ENCODE peak calls at places on chromosomes 4 and X, in eight cellular contexts. M is immature natural killer cell, F is hypothalamus, V is tibial artery, Q is smooth muscle cell of the brain vasculature, O is NCI-H510A treated with DMSO at 0.1 percent for 48 hours, C is RKO, X is NCI-H446 treated with DMSO at 0.1 percent for 48 hours. R is an unnamed sample.

GRCh38 chr4:1939664-1940509 is 68.7 kb downstream of the NSD2 start:
- DNase-seq in Q (peak), M (no peak), V (no peak), O (peak), C (peak), F (no peak), X (no peak), R (no peak)

GRCh38 chrX:150680974-150681373 is 12.2 kb upstream of the MTMR1 start:
- DNase-seq in M (no peak), X (no peak), C (no peak), Q (no peak), O (no peak), V (no peak), F (no peak), R (no peak)

GRCh38 chrX:48090123-48090522 is 18.7 kb upstream of the ZNF630 start:
- DNase-seq in X (no peak), Q (no peak), F (no peak), V (no peak), M (no peak), O (no peak), C (no peak), R (no peak)

GRCh38 chr4:119068529-119068962 is 67.1 kb upstream of the MYOZ2 start:
- DNase-seq in C (no peak), X (no peak), Q (no peak), O (no peak), V (no peak), M (no peak), F (no peak), R (no peak)

GRCh38 chrX:10938371-10938982 is 172.7 kb upstream of the HCCS start:
- DNase-seq in Q (no peak), C (no peak), F (no peak), M (no peak), O (no peak), V (no peak), X (no peak), R (no peak)

GRCh38 chr4:143337600-143338287 is 1.1 kb downstream of the GAB1 start:
- DNase-seq in V (peak), M (peak), F (peak), O (no peak), Q (no peak), X (no peak), C (peak), R (peak)

GRCh38 chr4:121192500-121192899 is 28.4 kb upstream of the TNIP3 start:
- DNase-seq in O (peak), F (no peak), X (peak), C (peak), V (no peak), M (peak), Q (peak), R (no peak)

GRCh38 chr4:74308215-74308614 is at the start of gene EPGN:
- DNase-seq in M (no peak), C (no peak), Q (no peak), F (no peak), O (no peak), V (no peak), X (no peak), R (no peak)

GRCh38 chr4:156377036-156377700 is 423.5 kb upstream of the CTSO start:
- DNase-seq in O (no peak), F (no peak), Q (no peak), M (no peak), V (no peak), X (no peak), C (no peak), R (no peak)

GRCh38 chr4:26896636-26897035 is 36.0 kb downstream of the STIM2 start:
- DNase-seq in O (no peak), C (no peak), V (no peak), M (no peak), F (no peak), Q (no peak), X (no peak), R (no peak)

GRCh38 chr4:8547108-8547911 is 32.9 kb upstream of the GPR78 start:
- DNase-seq in O (no peak), V (no peak), M (no peak), C (peak), X (no peak), Q (no peak), F (no peak), R (no peak)

GRCh38 chrX:133215747-133216146 is 2.4 kb downstream of the TFDP3 start:
- DNase-seq in Q (no peak), O (peak), M (no peak), X (no peak), C (peak), V (no peak), F (no peak), R (no peak)

GRCh38 chr4:10442976-10443375 is 14.2 kb downstream of the ZNF518B start:
- DNase-seq in V (no peak), X (no peak), Q (no peak), F (no peak), O (no peak), C (peak), M (no peak), R (no peak)

GRCh38 chr4:62193726-62194125 is 993.6 kb downstream of the ADGRL3 start:
- DNase-seq in X (peak), F (no peak), C (no peak), O (no peak), V (no peak), Q (no peak), M (no peak), R (no peak)

GRCh38 chr4:85452073-85452764 is 22.7 kb upstream of the ARHGAP24 start:
- DNase-seq in Q (no peak), C (no peak), V (no peak), M (no peak), X (no peak), F (no peak), O (no peak), R (no peak)

GRCh38 chrX:23919706-23920320 is 12.0 kb downstream of the CXorf58 start:
- DNase-seq in Q (no peak), V (no peak), M (no peak), X (no peak), C (no peak), O (no peak), F (no peak), R (no peak)